ENCODE peak calls at places on chromosomes 16 and 17, in four cellular contexts. N is CD8-positive, alpha-beta T cell; G is ovary; W is K562. K is an unnamed sample. For H3K36me3, the result is how much of the 10 kb centered on the place peaks cover.

GRCh38 chr16:59633996-59634579 is 900.0 kb upstream of the GOT2 start:
- DNase-seq in N (no peak), W (no peak), G (no peak), K (no peak)

GRCh38 chr16:86919531-86920305 is 341.4 kb downstream of the FOXL1 start:
- DNase-seq in W (no peak), N (no peak), G (no peak), K (peak)

GRCh38 chr17:9240659-9241370 is 219.5 kb downstream of the NTN1 start:
- DNase-seq in G (peak), W (peak), N (no peak), K (no peak)

GRCh38 chr17:80889231-80889896 is 102.3 kb upstream of the CHMP6 start:
- DNase-seq in N (no peak), G (no peak), W (no peak), K (no peak)

GRCh38 chr16:3983081-3983520 is 102.6 kb upstream of the CREBBP start:
- DNase-seq in G (peak), W (peak), N (peak), K (peak)

GRCh38 chr16:13012591-13012990 is 111.2 kb downstream of the SHISA9 start:
- DNase-seq in G (no peak), W (no peak), N (no peak), K (no peak)

GRCh38 chr17:82000803-82001649 is 21.7 kb downstream of the CENPX start:
- DNase-seq in W (no peak), G (no peak), N (no peak), K (peak)

GRCh38 chr17:77345260-77345910 is 204.6 kb downstream of the SEC14L1 start:
- DNase-seq in N (no peak), G (no peak), W (no peak), K (peak)

GRCh38 chr16:22370038-22370541 is 4.3 kb downstream of the CDR2 start:
- DNase-seq in N (no peak), W (no peak), G (no peak), K (no peak)

GRCh38 chr17:41178341-41178740 is 320 bp upstream of the KRTAP4-2 start:
- DNase-seq in W (no peak), G (no peak), N (no peak), K (no peak)

GRCh38 chr17:50721194-50722010 is 2.0 kb downstream of the LUC7L3 start:
- DNase-seq in N (no peak), G (no peak), W (no peak), K (no peak)

GRCh38 chr16:26642047-26642664 is 424.6 kb upstream of the C16orf82 start:
- DNase-seq in N (no peak), G (no peak), W (no peak), K (no peak)

GRCh38 chr16:56357291-56357764 is 68.0 kb downstream of the AMFR start:
- DNase-seq in W (no peak), G (peak), N (no peak), K (no peak)

GRCh38 chr16:2992383-2993081 is 12.3 kb upstream of the PKMYT1 start:
- DNase-seq in G (no peak), N (no peak), W (no peak), K (no peak)

GRCh38 chr16:28974007-28974436 is 556 bp upstream of the SPNS1 start:
- DNase-seq in N (no peak), G (peak), W (peak), K (peak)

GRCh38 chr16:77816293-77816692 is 27.9 kb downstream of the VAT1L start:
- DNase-seq in W (no peak), G (no peak), N (no peak), K (no peak)

GRCh38 chr16:56301391-56301850 is 110.1 kb downstream of the GNAO1 start:
- DNase-seq in W (no peak), N (no peak), G (no peak), K (no peak)

GRCh38 chr16:75379911-75380847 is 53.1 kb downstream of the CFDP1 start:
- DNase-seq in N (no peak), G (no peak), W (no peak), K (no peak)

GRCh38 chr17:34703533-34703932 is 124.2 kb downstream of the TMEM132E start:
- DNase-seq in W (peak), N (no peak), G (no peak), K (no peak)

GRCh38 chr17:44536090-44536960 is 21.0 kb upstream of the FZD2 start:
- DNase-seq in G (no peak), N (no peak), W (no peak), K (no peak)

GRCh38 chr17:1684307-1685189 is at the start of gene PRPF8:
- DNase-seq in N (peak), G (peak), W (peak), K (peak)

GRCh38 chr17:34499576-34499975 is 79.8 kb upstream of the TMEM132E start:
- DNase-seq in N (no peak), W (peak), G (no peak), K (no peak)

GRCh38 chr16:56101480-56101879 is 89.8 kb upstream of the GNAO1 start:
- DNase-seq in W (no peak), N (no peak), G (no peak), K (no peak)

GRCh38 chr16:70572926-70573270 is 49.3 kb downstream of the SF3B3 start:
- DNase-seq in N (no peak), W (no peak), G (no peak), K (no peak)

GRCh38 chr17:32954477-32954876 is 26.5 kb downstream of the TMEM98 start:
- DNase-seq in G (no peak), W (no peak), N (no peak), K (no peak)

GRCh38 chr17:63096426-63096825 is 130.4 kb downstream of the TANC2 start:
- DNase-seq in W (no peak), G (no peak), N (no peak), K (no peak)

GRCh38 chr17:49358638-49359247 is 3.3 kb downstream of the ZNF652 start:
- DNase-seq in W (no peak), N (no peak), G (no peak), K (no peak)

GRCh38 chr17:83202002-83203000 is 122.9 kb downstream of the METRNL start:
- DNase-seq in N (no peak), W (no peak), G (no peak), K (peak)

GRCh38 chr17:44673893-44674292 is 15.7 kb downstream of the CCDC43 start:
- DNase-seq in G (no peak), N (no peak), W (no peak), K (no peak)

GRCh38 chr16:67884-68789 is 4.3 kb downstream of the RHBDF1 start:
- DNase-seq in G (no peak), N (no peak), W (no peak), K (no peak)

GRCh38 chr17:77215281-77215680 is 74.5 kb downstream of the SEC14L1 start:
- DNase-seq in W (no peak), G (no peak), N (no peak), K (no peak)

GRCh38 chr17:27389542-27390140 is 66.6 kb upstream of the KSR1 start:
- DNase-seq in W (no peak), G (no peak), N (no peak), K (no peak)

GRCh38 chr17:82565551-82565950 is 46.0 kb downstream of the FOXK2 start:
- DNase-seq in G (no peak), W (no peak), N (no peak), K (no peak)

GRCh38 chr16:85418978-85419491 is 194.1 kb upstream of the GSE1 start:
- DNase-seq in W (no peak), N (no peak), G (peak), K (peak)

GRCh38 chr17:77905266-77905665 is 53.2 kb upstream of the TNRC6C start:
- DNase-seq in N (no peak), W (no peak), G (no peak), K (no peak)

GRCh38 chr16:85935957-85936760 is 37.2 kb downstream of the IRF8 start:
- DNase-seq in N (peak), W (no peak), G (no peak), K (no peak)

GRCh38 chr17:71170070-71170469 is 950.8 kb upstream of the SOX9 start:
- DNase-seq in G (no peak), W (no peak), N (no peak), K (no peak)

GRCh38 chr17:56830726-56831363 is 2.9 kb downstream of the C17orf67 start:
- DNase-seq in G (no peak), W (no peak), N (no peak), K (no peak)

GRCh38 chr17:56833812-56834379 is at the start of the genes C17orf67 and DGKE:
- DNase-seq in G (peak), W (peak), N (peak), K (peak)

GRCh38 chr17:56832446-56832845 is 1.3 kb downstream of the C17orf67 start:
- DNase-seq in G (no peak), W (no peak), N (no peak), K (no peak)

GRCh38 chr17:56833023-56833811 is 503 bp downstream of the C17orf67 start:
- DNase-seq in G (peak), W (peak), N (peak), K (peak)

DNA sequence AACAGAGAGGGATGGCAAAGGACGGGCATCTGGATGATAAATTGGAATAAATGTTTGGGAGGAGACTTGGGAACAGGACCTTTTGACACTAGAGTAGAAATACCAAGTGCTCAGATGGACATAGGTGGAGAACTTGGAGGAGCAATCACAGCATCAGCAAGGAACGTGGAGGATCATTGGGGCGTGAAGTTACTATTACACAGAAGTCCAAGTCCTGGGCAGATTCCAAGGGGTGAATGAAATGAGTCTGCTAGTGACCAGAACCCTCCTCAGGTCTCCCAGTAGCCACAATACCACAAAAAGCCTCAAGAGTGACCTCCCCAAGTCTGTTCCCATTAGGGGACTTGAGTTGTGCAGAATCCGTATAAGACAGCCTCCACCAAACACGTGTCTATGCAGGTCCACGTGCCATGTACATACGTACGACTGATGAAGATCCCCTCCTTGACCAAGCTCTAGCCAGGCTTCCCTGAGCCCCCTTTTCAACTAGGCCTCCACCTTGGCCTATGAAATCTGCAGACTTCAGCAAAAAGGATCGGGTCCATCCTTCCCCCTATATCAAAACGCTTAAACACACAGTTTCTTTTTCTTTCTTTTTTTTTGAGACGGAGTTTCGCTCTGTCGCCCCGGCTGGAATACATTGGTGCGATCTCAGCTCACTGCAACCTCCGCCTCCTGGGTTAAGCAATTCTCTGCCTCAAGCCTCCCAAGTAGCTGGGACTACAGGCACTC is 2.2 kb downstream of the C17orf67 start:
- DNase-seq in N (no peak), W (no peak), G (no peak), K (no peak)
- H3K36me3 ChIP-seq in N (under half), W (under half), G (under half), K (under half)

DNA sequence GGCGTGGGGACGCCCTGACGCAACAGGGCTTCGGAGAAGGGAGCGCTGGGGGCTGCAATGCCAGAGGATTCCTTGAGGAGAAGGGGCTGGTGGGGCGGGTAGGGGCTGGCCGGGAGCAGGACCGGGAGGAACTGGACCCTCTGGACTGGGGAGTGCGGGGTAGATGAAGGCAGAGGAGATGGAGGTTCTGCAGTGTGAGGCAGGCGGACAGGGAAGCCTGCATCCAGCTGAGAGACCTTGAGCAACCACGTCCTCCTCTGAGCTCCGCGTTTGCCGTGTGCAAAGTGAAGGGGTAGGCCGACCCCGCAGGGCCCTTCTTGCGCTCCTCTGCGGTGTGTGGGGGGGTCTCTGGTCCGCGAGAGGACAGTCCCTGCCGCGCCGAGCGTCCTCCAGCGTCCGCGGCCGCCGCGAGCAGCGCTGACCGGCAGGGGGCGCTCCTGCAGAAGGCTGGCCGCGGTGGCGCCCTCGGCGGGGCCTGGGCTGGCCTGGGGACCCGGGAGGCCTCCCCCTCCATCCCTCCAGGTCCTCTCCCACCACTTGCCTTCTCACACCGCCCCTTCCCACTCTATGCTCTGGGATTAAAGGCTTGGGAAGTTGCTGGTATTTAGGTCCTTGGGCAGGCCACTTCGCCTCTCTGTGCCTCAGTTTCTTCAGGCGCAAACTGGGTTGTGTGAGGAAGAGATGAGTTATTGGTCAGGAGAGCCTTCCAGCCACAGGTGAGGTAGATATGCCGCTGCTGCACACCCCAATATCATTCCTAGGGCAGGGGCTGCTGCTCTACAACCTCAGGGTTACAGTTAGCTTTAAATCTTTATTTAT is 9.6 kb upstream of the WNT9B start:
- DNase-seq in G (no peak), W (peak), N (no peak), K (peak)
- TF ChIP-seq CTCF in G (no peak), W (peak), N (peak), K (peak)

GRCh38 chr16:66587881-66588600 is 8.8 kb downstream of the CMTM2 start:
- DNase-seq in N (no peak), G (no peak), W (no peak), K (no peak)
- H3K4me3 ChIP-seq in N (no peak), G (no peak), W (no peak), K (no peak)

GRCh38 chr17:69050999-69051775 is 9.5 kb downstream of the ABCA9 start:
- DNase-seq in W (no peak), N (no peak), G (no peak), K (no peak)
- H3K36me3 ChIP-seq in W (under half), N (under half), G (under half), K (under half)

GRCh38 chr16:15466886-15467781 is 32.7 kb downstream of the BMERB1 start:
- DNase-seq in G (no peak), W (no peak), N (no peak), K (no peak)
- TF ChIP-seq CTCF in G (no peak), W (no peak), N (no peak), K (no peak)

GRCh38 chr17:29573558-29573870 is 5.0 kb downstream of the TP53I13 start:
- DNase-seq in N (no peak), G (peak), W (no peak), K (no peak)

GRCh38 chr17:29571486-29571882 is 3.0 kb downstream of the TP53I13 start:
- DNase-seq in W (no peak), G (no peak), N (no peak), K (no peak)

GRCh38 chr17:29571883-29572681 is 3.6 kb downstream of the TP53I13 start:
- DNase-seq in N (no peak), W (no peak), G (peak), K (peak)

GRCh38 chr17:29573871-29574731 is 5.6 kb downstream of the TP53I13 start:
- DNase-seq in G (peak), N (no peak), W (no peak), K (no peak)

GRCh38 chr17:29572691-29573557 is 4.4 kb downstream of the TP53I13 start:
- DNase-seq in W (peak), G (peak), N (no peak), K (peak)
- H3K4me3 ChIP-seq in W (no peak), G (peak), N (no peak), K (peak)

GRCh38 chr17:177155-177554 is 4.3 kb downstream of the DOC2B start:
- DNase-seq in N (no peak), G (no peak), W (no peak), K (no peak)
- H3K36me3 ChIP-seq in N (under half), G (under half), W (under half), K (under half)

K was measured in WERI-Rb-1.